ENCODE peak calls at places on chromosomes 16 and 17, in seven cellular contexts. One of them, this sample, is unnamed.

GRCh38 chr17:51455931-51456330 is 195.6 kb downstream of the UTP18 start:
- DNase-seq in HFF-Myc: no peak
- DNase-seq in adrenal gland: no peak
- DNase-seq in fibroblast of pulmonary artery: no peak
- DNase-seq in spleen: no peak
- DNase-seq in Calu3: no peak
- DNase-seq in right lobe of liver: no peak
- DNase-seq in this sample: no peak

GRCh38 chr16:89911375-89911774 is 7.3 kb upstream of the MC1R start:
- DNase-seq in adrenal gland: no peak
- DNase-seq in fibroblast of pulmonary artery: no peak
- DNase-seq in HFF-Myc: no peak
- DNase-seq in spleen: no peak
- DNase-seq in Calu3: no peak
- DNase-seq in right lobe of liver: peak
- DNase-seq in this sample: no peak

GRCh38 chr16:14071576-14072271 is 605 bp downstream of the MRTFB start:
- DNase-seq in spleen: peak
- DNase-seq in Calu3: no peak
- DNase-seq in HFF-Myc: no peak
- DNase-seq in adrenal gland: no peak
- DNase-seq in right lobe of liver: no peak
- DNase-seq in fibroblast of pulmonary artery: peak
- DNase-seq in this sample: no peak

GRCh38 chr17:62150471-62150870 is 85.4 kb upstream of the MED13 start:
- DNase-seq in Calu3: no peak
- DNase-seq in HFF-Myc: no peak
- DNase-seq in fibroblast of pulmonary artery: no peak
- DNase-seq in adrenal gland: no peak
- DNase-seq in right lobe of liver: no peak
- DNase-seq in spleen: no peak
- DNase-seq in this sample: no peak

GRCh38 chr17:1495265-1495664 is 2.8 kb upstream of the MYO1C start:
- DNase-seq in right lobe of liver: no peak
- DNase-seq in spleen: no peak
- DNase-seq in adrenal gland: no peak
- DNase-seq in HFF-Myc: no peak
- DNase-seq in Calu3: no peak
- DNase-seq in fibroblast of pulmonary artery: peak
- DNase-seq in this sample: no peak

GRCh38 chr16:48542966-48543365 is 67.0 kb downstream of the N4BP1 start:
- DNase-seq in adrenal gland: no peak
- DNase-seq in fibroblast of pulmonary artery: no peak
- DNase-seq in spleen: no peak
- DNase-seq in Calu3: no peak
- DNase-seq in HFF-Myc: no peak
- DNase-seq in right lobe of liver: no peak
- DNase-seq in this sample: no peak

GRCh38 chr17:69141802-69142472 is at the start of gene ABCA6:
- DNase-seq in spleen: no peak
- DNase-seq in fibroblast of pulmonary artery: peak
- DNase-seq in adrenal gland: no peak
- DNase-seq in Calu3: no peak
- DNase-seq in HFF-Myc: no peak
- DNase-seq in right lobe of liver: no peak
- DNase-seq in this sample: no peak

GRCh38 chr16:54241525-54241924 is 45.1 kb downstream of the IRX3 start:
- DNase-seq in HFF-Myc: no peak
- DNase-seq in Calu3: no peak
- DNase-seq in fibroblast of pulmonary artery: no peak
- DNase-seq in right lobe of liver: no peak
- DNase-seq in spleen: no peak
- DNase-seq in adrenal gland: no peak
- DNase-seq in this sample: no peak

GRCh38 chr16:89607453-89607852 is 6.0 kb upstream of the DPEP1 start:
- DNase-seq in HFF-Myc: no peak
- DNase-seq in adrenal gland: no peak
- DNase-seq in right lobe of liver: no peak
- DNase-seq in Calu3: no peak
- DNase-seq in fibroblast of pulmonary artery: no peak
- DNase-seq in spleen: no peak
- DNase-seq in this sample: no peak

GRCh38 chr17:76123127-76123499 is 17.9 kb downstream of the FOXJ1 start:
- DNase-seq in Calu3: no peak
- DNase-seq in spleen: no peak
- DNase-seq in HFF-Myc: no peak
- DNase-seq in adrenal gland: no peak
- DNase-seq in fibroblast of pulmonary artery: no peak
- DNase-seq in right lobe of liver: no peak
- DNase-seq in this sample: no peak

GRCh38 chr17:76123749-76124581 is 17.1 kb downstream of the FOXJ1 start:
- DNase-seq in adrenal gland: no peak
- DNase-seq in right lobe of liver: no peak
- DNase-seq in spleen: no peak
- DNase-seq in Calu3: no peak
- DNase-seq in HFF-Myc: no peak
- DNase-seq in fibroblast of pulmonary artery: no peak
- DNase-seq in this sample: no peak

GRCh38 chr17:76125922-76126321 is 15.1 kb downstream of the FOXJ1 start:
- DNase-seq in spleen: no peak
- DNase-seq in HFF-Myc: no peak
- DNase-seq in right lobe of liver: no peak
- DNase-seq in Calu3: no peak
- DNase-seq in adrenal gland: no peak
- DNase-seq in fibroblast of pulmonary artery: no peak
- DNase-seq in this sample: no peak

GRCh38 chr17:76125391-76125675 is 15.7 kb downstream of the FOXJ1 start:
- DNase-seq in adrenal gland: no peak
- DNase-seq in fibroblast of pulmonary artery: no peak
- DNase-seq in Calu3: no peak
- DNase-seq in HFF-Myc: no peak
- DNase-seq in spleen: no peak
- DNase-seq in right lobe of liver: no peak
- DNase-seq in this sample: no peak

GRCh38 chr17:76124582-76125390 is 16.3 kb downstream of the FOXJ1 start:
- DNase-seq in Calu3: no peak
- DNase-seq in spleen: no peak
- DNase-seq in HFF-Myc: no peak
- DNase-seq in adrenal gland: no peak
- DNase-seq in right lobe of liver: no peak
- DNase-seq in fibroblast of pulmonary artery: peak
- DNase-seq in this sample: no peak
- TF ChIP-seq CTCF in Calu3: peak
- TF ChIP-seq CTCF in spleen: no peak
- TF ChIP-seq CTCF in HFF-Myc: peak
- TF ChIP-seq CTCF in adrenal gland: no peak
- TF ChIP-seq CTCF in right lobe of liver: no peak
- TF ChIP-seq CTCF in fibroblast of pulmonary artery: peak
- TF ChIP-seq CTCF in this sample: peak

GRCh38 chr17:2853722-2854580 is 57.7 kb downstream of the RAP1GAP2 start:
- DNase-seq in HFF-Myc: no peak
- DNase-seq in fibroblast of pulmonary artery: no peak
- DNase-seq in right lobe of liver: peak
- DNase-seq in Calu3: peak
- DNase-seq in adrenal gland: no peak
- DNase-seq in spleen: peak
- DNase-seq in this sample: no peak
- TF ChIP-seq CTCF in HFF-Myc: no peak
- TF ChIP-seq CTCF in fibroblast of pulmonary artery: no peak
- TF ChIP-seq CTCF in right lobe of liver: no peak
- TF ChIP-seq CTCF in Calu3: no peak
- TF ChIP-seq CTCF in adrenal gland: no peak
- TF ChIP-seq CTCF in spleen: no peak
- TF ChIP-seq CTCF in this sample: no peak

GRCh38 chr16:86827521-86827920 is 249.2 kb downstream of the FOXL1 start:
- DNase-seq in Calu3: no peak
- DNase-seq in fibroblast of pulmonary artery: no peak
- DNase-seq in adrenal gland: no peak
- DNase-seq in spleen: no peak
- DNase-seq in right lobe of liver: no peak
- DNase-seq in HFF-Myc: no peak
- DNase-seq in this sample: no peak
- TF ChIP-seq CTCF in Calu3: no peak
- TF ChIP-seq CTCF in fibroblast of pulmonary artery: no peak
- TF ChIP-seq CTCF in adrenal gland: no peak
- TF ChIP-seq CTCF in spleen: no peak
- TF ChIP-seq CTCF in right lobe of liver: no peak
- TF ChIP-seq CTCF in HFF-Myc: no peak
- TF ChIP-seq CTCF in this sample: no peak

GRCh38 chr17:31521632-31522283 is 130.3 kb downstream of the RAB11FIP4 start:
- DNase-seq in fibroblast of pulmonary artery: no peak
- DNase-seq in adrenal gland: no peak
- DNase-seq in Calu3: no peak
- DNase-seq in right lobe of liver: no peak
- DNase-seq in spleen: peak
- DNase-seq in HFF-Myc: no peak
- DNase-seq in this sample: no peak

GRCh38 chr17:31513731-31514427 is 122.4 kb downstream of the RAB11FIP4 start:
- DNase-seq in spleen: peak
- DNase-seq in fibroblast of pulmonary artery: no peak
- DNase-seq in adrenal gland: no peak
- DNase-seq in HFF-Myc: no peak
- DNase-seq in right lobe of liver: no peak
- DNase-seq in Calu3: no peak
- DNase-seq in this sample: no peak

GRCh38 chr17:31515226-31515759 is 123.8 kb downstream of the RAB11FIP4 start:
- DNase-seq in HFF-Myc: no peak
- DNase-seq in adrenal gland: no peak
- DNase-seq in right lobe of liver: no peak
- DNase-seq in spleen: peak
- DNase-seq in Calu3: no peak
- DNase-seq in fibroblast of pulmonary artery: no peak
- DNase-seq in this sample: no peak

GRCh38 chr17:31518478-31518877 is 127.0 kb downstream of the RAB11FIP4 start:
- DNase-seq in HFF-Myc: no peak
- DNase-seq in spleen: peak
- DNase-seq in adrenal gland: no peak
- DNase-seq in Calu3: no peak
- DNase-seq in right lobe of liver: no peak
- DNase-seq in fibroblast of pulmonary artery: no peak
- DNase-seq in this sample: no peak

GRCh38 chr17:31517524-31517923 is 126.0 kb downstream of the RAB11FIP4 start:
- DNase-seq in spleen: peak
- DNase-seq in Calu3: peak
- DNase-seq in fibroblast of pulmonary artery: no peak
- DNase-seq in right lobe of liver: no peak
- DNase-seq in HFF-Myc: no peak
- DNase-seq in adrenal gland: no peak
- DNase-seq in this sample: no peak
- TF ChIP-seq CTCF in spleen: peak
- TF ChIP-seq CTCF in Calu3: peak
- TF ChIP-seq CTCF in fibroblast of pulmonary artery: peak
- TF ChIP-seq CTCF in right lobe of liver: peak
- TF ChIP-seq CTCF in HFF-Myc: peak
- TF ChIP-seq CTCF in adrenal gland: no peak
- TF ChIP-seq CTCF in this sample: peak

DNA sequence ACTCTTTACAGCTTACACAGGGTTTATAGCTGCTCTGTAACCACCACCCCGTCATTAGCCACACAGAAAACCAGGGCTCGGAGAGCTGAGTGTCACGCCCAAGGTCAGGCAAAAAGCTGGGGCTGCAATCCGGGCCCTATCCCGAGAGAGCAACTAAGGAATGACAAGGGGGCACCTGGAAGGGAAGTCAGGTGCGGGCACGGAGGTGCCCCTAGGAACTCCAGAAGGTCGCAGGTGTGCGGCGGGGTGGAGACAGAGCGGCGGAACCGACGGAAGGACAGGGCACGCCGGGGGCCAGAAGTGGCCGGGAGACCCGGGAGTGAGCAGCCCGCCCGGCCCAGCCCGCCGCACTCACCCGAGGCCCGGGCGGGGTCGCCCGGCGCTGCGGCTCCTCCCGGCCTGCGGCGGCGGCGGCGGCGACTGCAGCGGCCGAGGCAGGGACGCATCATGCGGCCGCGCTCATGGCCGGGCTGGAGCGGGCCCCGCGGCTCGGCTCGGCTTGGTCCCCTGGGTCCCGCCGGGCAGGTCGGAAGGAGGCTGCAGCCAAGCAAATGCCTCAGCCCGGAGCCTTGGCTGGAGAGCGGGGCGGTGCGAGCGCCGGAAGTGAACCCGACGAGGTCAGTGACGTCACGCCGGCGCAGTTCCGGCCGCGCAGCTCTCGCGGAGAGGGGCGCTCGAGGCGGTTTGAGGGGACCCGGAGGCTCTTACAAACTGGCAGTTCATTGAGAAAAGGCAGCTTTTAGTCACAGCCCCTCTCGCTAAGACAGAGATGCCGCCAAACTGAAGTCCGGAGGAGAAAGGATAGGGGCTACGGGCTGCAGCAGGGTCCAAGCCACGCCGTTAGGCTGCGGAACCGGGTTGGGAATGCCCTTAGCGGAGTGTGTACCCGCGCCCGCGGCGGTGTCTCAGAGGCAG is at the start of gene ZDHHC7:
- DNase-seq in HFF-Myc: no peak
- DNase-seq in spleen: peak
- DNase-seq in Calu3: peak
- DNase-seq in fibroblast of pulmonary artery: peak
- DNase-seq in adrenal gland: peak
- DNase-seq in right lobe of liver: peak
- DNase-seq in this sample: peak
- TF ChIP-seq CTCF in HFF-Myc: no peak
- TF ChIP-seq CTCF in spleen: no peak
- TF ChIP-seq CTCF in Calu3: no peak
- TF ChIP-seq CTCF in fibroblast of pulmonary artery: no peak
- TF ChIP-seq CTCF in adrenal gland: peak
- TF ChIP-seq CTCF in right lobe of liver: no peak
- TF ChIP-seq CTCF in this sample: no peak

DNA sequence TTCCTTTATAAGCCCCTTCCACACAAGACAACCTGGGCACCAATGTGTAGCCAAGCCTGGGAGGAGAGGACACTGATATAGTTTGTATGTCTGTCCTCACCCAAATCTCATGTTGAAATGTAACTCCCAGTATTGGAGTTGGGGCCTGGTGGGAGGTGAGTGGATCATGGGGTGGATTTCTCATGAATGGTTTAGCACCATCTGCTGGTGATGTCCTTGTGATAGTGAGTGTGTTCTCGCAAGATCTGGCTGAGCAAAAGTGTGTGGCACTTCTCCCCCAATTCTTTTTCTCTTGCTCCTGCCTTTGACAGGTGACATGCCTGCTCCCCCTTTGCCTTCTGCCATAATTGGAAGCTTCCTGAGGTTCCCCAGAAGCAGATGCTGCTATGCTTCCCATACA is 135.8 kb downstream of the USP31 start:
- DNase-seq in right lobe of liver: no peak
- DNase-seq in HFF-Myc: no peak
- DNase-seq in spleen: no peak
- DNase-seq in Calu3: peak
- DNase-seq in fibroblast of pulmonary artery: peak
- DNase-seq in adrenal gland: no peak
- DNase-seq in this sample: no peak
- TF ChIP-seq CTCF in right lobe of liver: no peak
- TF ChIP-seq CTCF in HFF-Myc: no peak
- TF ChIP-seq CTCF in spleen: no peak
- TF ChIP-seq CTCF in Calu3: no peak
- TF ChIP-seq CTCF in fibroblast of pulmonary artery: peak
- TF ChIP-seq CTCF in adrenal gland: no peak
- TF ChIP-seq CTCF in this sample: peak